ENCODE peak calls at places on chromosomes 5 and 9, in seven cellular contexts. X, H, F, I, V, C and B are unnamed samples.
A peak's percentile ranks its signal among the peaks of the same experiment; 100 is the strongest.

GRCh38 chr5:5141625-5142527 is 1.7 kb downstream of the ADAMTS16 start:
- DNase-seq in X (peak; percentile 75), H (peak; percentile 65), F (no peak), I (no peak), V (peak; percentile 69), C (no peak), B (peak; percentile 49)

GRCh38 chr5:137122075-137122474 is 377.1 kb downstream of the SPOCK1 start:
- DNase-seq in X (no peak), H (no peak), F (no peak), I (no peak), V (peak; percentile 61), C (no peak), B (no peak)

GRCh38 chr5:6604341-6604740 is 28.5 kb downstream of the NSUN2 start:
- DNase-seq in X (no peak), H (no peak), F (no peak), I (no peak), V (no peak), C (peak; percentile 36), B (no peak)

GRCh38 chr5:102778478-102778877 is 23.4 kb downstream of the PAM start:
- DNase-seq in X (peak; percentile 64), H (no peak), F (no peak), I (no peak), V (peak; percentile 84), C (no peak), B (no peak)

GRCh38 chr5:38162625-38163024 is 95.7 kb upstream of the EGFLAM start:
- DNase-seq in X (peak; percentile 4), H (no peak), F (no peak), I (peak; percentile 77), V (no peak), C (no peak), B (no peak)

GRCh38 chr9:98368366-98369065 is 113.1 kb upstream of the TBC1D2 start:
- DNase-seq in X (no peak), H (no peak), F (no peak), I (no peak), V (no peak), C (no peak), B (no peak)

GRCh38 chr5:39231705-39232525 is 12.6 kb upstream of the FYB1 start:
- DNase-seq in X (peak; percentile 79), H (no peak), F (no peak), I (no peak), V (peak; percentile 23), C (no peak), B (no peak)

GRCh38 chr5:146052780-146053179 is 52.6 kb downstream of the PLAC8L1 start:
- DNase-seq in X (peak; percentile 48), H (no peak), F (no peak), I (no peak), V (no peak), C (no peak), B (no peak)

GRCh38 chr9:108323615-108324014 is 532.2 kb downstream of the ACTL7B start:
- DNase-seq in X (peak; percentile 51), H (no peak), F (no peak), I (no peak), V (peak; percentile 36), C (no peak), B (no peak)

GRCh38 chr9:121394292-121394691 is 24.2 kb upstream of the STOM start:
- DNase-seq in X (no peak), H (no peak), F (no peak), I (no peak), V (no peak), C (no peak), B (no peak)

GRCh38 chr5:39447968-39448367 is 23.2 kb upstream of the DAB2 start:
- DNase-seq in X (peak; percentile 96), H (no peak), F (no peak), I (no peak), V (peak; percentile 11), C (no peak), B (no peak)

GRCh38 chr9:100013573-100013972 is 85.2 kb downstream of the ERP44 start:
- DNase-seq in X (peak; percentile 41), H (no peak), F (no peak), I (no peak), V (no peak), C (no peak), B (no peak)

GRCh38 chr5:113760486-113760885 is 247.0 kb downstream of the YTHDC2 start:
- DNase-seq in X (no peak), H (no peak), F (no peak), I (no peak), V (no peak), C (no peak), B (no peak)

GRCh38 chr9:83280259-83280658 is 217.3 kb upstream of the RASEF start:
- DNase-seq in X (peak; percentile 39), H (no peak), F (no peak), I (no peak), V (peak; percentile 66), C (no peak), B (no peak)

GRCh38 chr5:31449962-31450361 is 81.9 kb downstream of the DROSHA start:
- DNase-seq in X (no peak), H (no peak), F (no peak), I (no peak), V (no peak), C (no peak), B (no peak)

GRCh38 chr9:127973169-127974001 is 7.4 kb downstream of the EEIG1 start:
- DNase-seq in X (no peak), H (peak; percentile 71), F (no peak), I (peak; percentile 92), V (no peak), C (no peak), B (no peak)

GRCh38 chr9:127730262-127730661 is 4.8 kb downstream of the TOR2A start:
- DNase-seq in X (no peak), H (no peak), F (no peak), I (no peak), V (no peak), C (no peak), B (no peak)

GRCh38 chr5:7827602-7828001 is 23.3 kb downstream of the CFAP90 start:
- DNase-seq in X (no peak), H (no peak), F (no peak), I (no peak), V (peak; percentile 73), C (no peak), B (peak; percentile 40)

GRCh38 chr9:94941211-94941875 is 214.8 kb downstream of the AOPEP start:
- DNase-seq in X (no peak), H (no peak), F (no peak), I (no peak), V (peak; percentile 26), C (no peak), B (no peak)

GRCh38 chr5:78597858-78598415 is 50.6 kb downstream of the LHFPL2 start:
- DNase-seq in X (peak; percentile 71), H (no peak), F (no peak), I (no peak), V (peak; percentile 78), C (no peak), B (no peak)

DNA sequence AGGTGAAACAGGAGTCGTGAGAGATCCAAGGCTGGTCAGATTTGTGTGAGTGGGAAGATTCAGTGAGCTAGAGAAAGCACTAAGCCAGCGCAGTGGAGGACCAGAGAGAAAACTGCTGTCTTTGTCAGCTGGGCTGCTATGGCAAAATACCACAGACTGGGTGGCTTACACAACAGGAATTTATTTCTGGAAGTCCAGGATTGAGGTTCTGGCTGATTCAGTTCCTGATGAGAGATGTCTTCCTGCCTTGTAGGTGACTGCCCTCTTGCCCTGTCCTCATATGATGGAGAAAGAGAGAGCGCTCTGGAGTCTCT is 24.2 kb upstream of the ANKRD33B start:
- DNase-seq in X (no peak), H (peak; percentile 20), F (no peak), I (no peak), V (peak; percentile 52), C (no peak), B (no peak)
- H3K4me3 ChIP-seq in X (no peak overlapping the region), H (no peak overlapping the region), F (no peak overlapping the region), I (no peak overlapping the region), V (no peak overlapping the region), C (no peak overlapping the region), B (no peak overlapping the region)

GRCh38 chr5:135476615-135477493 is 24.7 kb upstream of the TIFAB start:
- DNase-seq in X (no peak), H (no peak), F (no peak), I (no peak), V (no peak), C (no peak), B (no peak)
- H3K4me3 ChIP-seq in X (no peak overlapping the region), H (no peak overlapping the region), F (no peak overlapping the region), I (no peak overlapping the region), V (no peak overlapping the region), C (no peak overlapping the region), B (no peak overlapping the region)

DNA sequence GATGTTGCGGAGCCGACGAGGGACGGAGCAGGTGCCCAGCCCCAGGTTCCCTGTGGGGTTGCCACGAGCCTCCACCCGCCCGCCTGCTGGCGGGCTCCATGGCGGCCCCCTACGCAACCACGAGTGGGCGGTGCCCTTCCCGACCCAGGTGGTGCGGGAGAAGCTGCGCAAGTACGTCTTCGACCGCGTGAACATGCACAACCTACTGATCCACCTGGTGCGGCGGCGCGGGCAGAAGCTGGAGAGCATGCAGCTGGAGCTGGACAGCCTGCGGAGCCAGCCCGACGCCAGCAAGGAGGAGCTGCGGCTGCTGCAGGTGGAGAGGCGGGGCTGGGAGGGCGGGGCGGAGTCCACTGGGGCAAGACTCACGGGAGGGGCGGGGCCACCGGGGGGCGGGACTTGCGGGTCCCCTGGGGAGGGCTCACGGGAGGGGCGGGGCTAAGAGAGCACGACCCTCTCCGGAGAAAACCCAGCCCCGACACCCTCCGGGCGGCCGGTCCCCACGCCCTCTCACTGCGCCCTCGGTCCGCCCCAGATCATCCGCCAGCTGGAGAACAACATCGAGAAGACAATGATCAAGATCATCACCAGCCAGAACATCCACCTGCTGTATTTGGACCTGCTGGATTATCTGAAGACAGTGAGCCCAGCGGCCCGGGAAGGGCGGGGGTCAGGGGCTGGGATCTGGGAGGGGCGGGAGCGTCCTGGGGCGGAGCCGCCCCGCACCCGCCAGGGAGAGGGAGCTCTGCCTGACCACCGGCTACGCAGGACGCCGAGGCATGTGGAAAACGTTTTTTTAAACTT is 3.9 kb downstream of the CCDC183 start:
- DNase-seq in X (peak; percentile 78), H (peak; percentile 86), F (no peak), I (peak; percentile 80), V (peak; percentile 15), C (peak; percentile 64), B (peak; percentile 65)
- H3K4me3 ChIP-seq in X (peak overlapping the region; percentile 69), H (peak overlapping the region; percentile 33), F (peak overlapping the region; percentile 62), I (peak overlapping the region; percentile 49), V (peak overlapping the region; percentile 13), C (no peak overlapping the region), B (peak overlapping the region; percentile 19)

GRCh38 chr9:135700525-135700924 is 1.2 kb upstream of the SOHLH1 start:
- DNase-seq in X (no peak), H (no peak), F (no peak), I (no peak), V (no peak), C (no peak), B (no peak)
- H3K4me3 ChIP-seq in X (no peak overlapping the region), H (no peak overlapping the region), F (no peak overlapping the region), I (no peak overlapping the region), V (no peak overlapping the region), C (no peak overlapping the region), B (no peak overlapping the region)

GRCh38 chr5:60789541-60789940 is 54.5 kb downstream of the ELOVL7 start:
- DNase-seq in X (no peak), H (no peak), F (no peak), I (no peak), V (no peak), C (no peak), B (no peak)

GRCh38 chr5:60794691-60795090 is 49.4 kb downstream of the ELOVL7 start:
- DNase-seq in X (no peak), H (no peak), F (no peak), I (no peak), V (no peak), C (no peak), B (no peak)

GRCh38 chr5:60792438-60792837 is 51.6 kb downstream of the ELOVL7 start:
- DNase-seq in X (no peak), H (no peak), F (no peak), I (no peak), V (no peak), C (no peak), B (no peak)

GRCh38 chr5:60788863-60789513 is 55.1 kb downstream of the ELOVL7 start:
- DNase-seq in X (no peak), H (no peak), F (no peak), I (no peak), V (no peak), C (no peak), B (no peak)
- H3K4me3 ChIP-seq in X (no peak overlapping the region), H (no peak overlapping the region), F (no peak overlapping the region), I (no peak overlapping the region), V (no peak overlapping the region), C (no peak overlapping the region), B (no peak overlapping the region)